ENCODE peak calls at places on chromosomes 4 and X, in six cellular contexts. N, B, R, I, S and W are unnamed samples.

GRCh38 chrX:136168929-136169735 is 21.8 kb downstream of the FHL1 start:
- DNase-seq in N (no peak), B (peak; percentile 39), R (no peak), I (peak; percentile 86), S (no peak), W (peak; percentile 73)

GRCh38 chr4:10917475-10918103 is 233.0 kb upstream of the CLNK start:
- DNase-seq in B (no peak), R (no peak), I (no peak), S (no peak), N (no peak), W (no peak)

GRCh38 chr4:100357542-100357941 is 160.3 kb downstream of the EMCN start:
- DNase-seq in I (no peak), N (no peak), B (no peak), S (no peak), R (no peak), W (no peak)

GRCh38 chrX:119617511-119618164 is 11.4 kb upstream of the NKRF start:
- DNase-seq in B (no peak), I (no peak), N (no peak), R (no peak), S (no peak), W (no peak)

GRCh38 chrX:152901816-152902501 is 4.1 kb downstream of the ZNF185 start:
- DNase-seq in N (no peak), B (no peak), I (no peak), R (no peak), S (no peak), W (no peak)

GRCh38 chr4:173509031-173510001 is 20.7 kb downstream of the HAND2 start:
- DNase-seq in N (no peak), B (no peak), I (peak; percentile 62), R (no peak), S (no peak), W (peak; percentile 72)

GRCh38 chr4:142777045-142777743 is 68.9 kb downstream of the INPP4B start:
- DNase-seq in R (no peak), N (no peak), S (no peak), B (no peak), I (no peak), W (no peak)

GRCh38 chr4:30269850-30270249 is 450.3 kb upstream of the PCDH7 start:
- DNase-seq in B (peak; percentile 35), N (no peak), S (no peak), I (no peak), R (no peak), W (no peak)

GRCh38 chr4:13918110-13918509 is 290.6 kb upstream of the BOD1L1 start:
- DNase-seq in N (no peak), B (peak; percentile 52), S (peak; percentile 21), R (no peak), I (peak; percentile 56), W (no peak)

GRCh38 chr4:118814901-118815300 is 21.0 kb downstream of the SEC24D start:
- DNase-seq in I (no peak), B (no peak), S (no peak), N (no peak), R (no peak), W (no peak)

GRCh38 chrX:20118065-20118824 is 1.5 kb upstream of the MAP7D2 start:
- DNase-seq in N (no peak), I (no peak), R (no peak), S (no peak), B (peak; percentile 68), W (no peak)

GRCh38 chrX:78037881-78038280 is 66.2 kb upstream of the PGK1 start:
- DNase-seq in N (no peak), R (no peak), S (no peak), B (no peak), I (no peak), W (no peak)

GRCh38 chrX:155263854-155264628 is at the start of gene RAB39B:
- DNase-seq in I (peak; percentile 17), N (peak; percentile 71), R (peak; percentile 65), B (peak; percentile 53), S (peak; percentile 4), W (peak; percentile 28)

GRCh38 chrX:69033936-69034335 is 131.3 kb downstream of the PJA1 start:
- DNase-seq in S (no peak), I (no peak), B (no peak), N (no peak), R (no peak), W (no peak)

GRCh38 chr4:1298461-1298860 is 8.8 kb downstream of the MAEA start:
- DNase-seq in I (no peak), R (no peak), B (no peak), S (no peak), N (no peak), W (no peak)

GRCh38 chr4:26866781-26867180 is 6.1 kb downstream of the STIM2 start:
- DNase-seq in I (no peak), S (no peak), R (no peak), B (no peak), N (no peak), W (no peak)
- H3K4me1 ChIP-seq in I (no peaks in the 10 kb centered on the region), S (peaks cover 46% of the 10 kb centered on the region), R (peaks cover 82% of the 10 kb centered on the region), B (peaks cover 12% of the 10 kb centered on the region), N (peaks cover 68% of the 10 kb centered on the region), W (peaks cover 72% of the 10 kb centered on the region)

GRCh38 chr4:110091426-110091825 is 107.0 kb downstream of the ELOVL6 start:
- DNase-seq in B (peak; percentile 90), I (no peak), N (no peak), R (no peak), S (no peak), W (no peak)
- H3K4me1 ChIP-seq in B (peaks cover 63% of the 10 kb centered on the region), I (no peaks in the 10 kb centered on the region), N (no peaks in the 10 kb centered on the region), R (no peaks in the 10 kb centered on the region), S (peaks cover 20% of the 10 kb centered on the region), W (peaks cover 12% of the 10 kb centered on the region)

GRCh38 chr4:57075353-57075752 is 34.8 kb downstream of the IGFBP7 start:
- DNase-seq in N (no peak), B (no peak), R (no peak), I (no peak), S (no peak), W (no peak)
- H3K4me1 ChIP-seq in N (no peaks in the 10 kb centered on the region), B (peaks cover 3% of the 10 kb centered on the region), R (no peaks in the 10 kb centered on the region), I (peaks cover 2% of the 10 kb centered on the region), S (peaks cover 66% of the 10 kb centered on the region), W (peaks cover 62% of the 10 kb centered on the region)

DNA sequence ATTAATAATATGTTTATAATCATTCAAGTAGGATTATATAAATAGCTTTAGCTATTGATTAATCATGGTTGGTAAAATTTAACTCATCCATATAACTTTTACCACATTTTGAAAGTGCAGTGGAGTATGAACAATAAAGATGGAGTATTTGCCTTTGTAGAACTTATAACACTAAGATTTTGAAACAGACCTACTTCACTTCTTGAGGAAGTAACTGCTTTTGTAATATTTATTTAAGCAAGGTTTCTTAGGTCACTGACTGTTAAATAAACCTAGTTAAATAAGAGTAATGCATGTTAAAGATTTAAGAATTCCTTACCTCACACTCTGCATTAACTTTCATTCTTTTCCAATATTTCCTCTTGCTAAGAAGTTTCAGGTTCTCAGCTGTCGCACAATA is 242.5 kb downstream of the CFAP299 start:
- DNase-seq in I (no peak), S (no peak), N (no peak), R (no peak), B (peak; percentile 6), W (no peak)
- H3K4me1 ChIP-seq in I (no peaks in the 10 kb centered on the region), S (no peaks in the 10 kb centered on the region), N (peaks cover 6% of the 10 kb centered on the region), R (peaks cover 9% of the 10 kb centered on the region), B (no peaks in the 10 kb centered on the region), W (no peaks in the 10 kb centered on the region)